ENCODE peak calls at places on chromosomes 6 and 20, in eight cellular contexts. Z is aorta; W is HCT116; I is tibial artery; S is testis; E is CD4-positive, CD25-positive, alpha-beta regulatory T cell; O is mesenchymal stem cell; C is heart left ventricle. K is an unnamed sample.

GRCh38 chr6:2765896-2766766 is 938 bp downstream of the WRNIP1 start:
- DNase-seq in Z (peak; percentile 69), W (no peak), I (peak; percentile 76), S (peak; percentile 68), E (no peak), O (peak; percentile 58), C (peak; percentile 58), K (peak; percentile 77)

GRCh38 chr6:83183082-83183828 is 9.8 kb downstream of the PGM3 start:
- DNase-seq in Z (peak; percentile 45), W (no peak), I (no peak), S (no peak), E (no peak), O (peak; percentile 99), C (no peak), K (no peak)

GRCh38 chr6:41784581-41785171 is 2.8 kb upstream of the TOMM6 start:
- DNase-seq in Z (no peak), W (no peak), I (no peak), S (no peak), E (no peak), O (no peak), C (no peak), K (no peak)

GRCh38 chr6:1015819-1016218 is 296.1 kb upstream of the FOXQ1 start:
- DNase-seq in Z (no peak), W (no peak), I (no peak), S (no peak), E (no peak), O (peak; percentile 19), C (no peak), K (no peak)

GRCh38 chr20:22796465-22797077 is 212.2 kb upstream of the FOXA2 start:
- DNase-seq in Z (no peak), W (no peak), I (no peak), S (no peak), E (no peak), O (peak; percentile 61), C (no peak), K (no peak)

GRCh38 chr6:133895573-133896343 is 6.8 kb downstream of the TCF21 start:
- DNase-seq in Z (peak; percentile 47), W (no peak), I (peak; percentile 69), S (peak; percentile 47), E (no peak), O (peak; percentile 68), C (peak; percentile 52), K (peak; percentile 40)

GRCh38 chr6:50128420-50129005 is 78.8 kb upstream of the DEFB112 start:
- DNase-seq in Z (no peak), W (no peak), I (no peak), S (no peak), E (no peak), O (peak; percentile 5), C (no peak), K (no peak)

GRCh38 chr6:87102296-87102695 is 7.4 kb upstream of the CGA start:
- DNase-seq in Z (no peak), W (no peak), I (no peak), S (no peak), E (no peak), O (no peak), C (peak; percentile 30), K (no peak)

GRCh38 chr6:31663961-31664789 is 622 bp downstream of the GPANK1 start:
- DNase-seq in Z (peak; percentile 71), W (no peak), I (peak; percentile 85), S (peak; percentile 33), E (no peak), O (peak; percentile 89), C (no peak), K (peak; percentile 46)

GRCh38 chr6:34055223-34055933 is 90.5 kb downstream of the GRM4 start:
- DNase-seq in Z (peak; percentile 60), W (peak; percentile 55), I (no peak), S (peak; percentile 72), E (peak; percentile 26), O (peak; percentile 66), C (peak; percentile 31), K (peak; percentile 77)

GRCh38 chr6:134415681-134416080 is 97.8 kb upstream of the SGK1 start:
- DNase-seq in Z (no peak), W (no peak), I (no peak), S (no peak), E (no peak), O (no peak), C (no peak), K (no peak)

GRCh38 chr6:6758915-6759654 is 170.6 kb downstream of the LY86 start:
- DNase-seq in Z (no peak), W (peak; percentile 32), I (no peak), S (peak; percentile 80), E (no peak), O (peak; percentile 84), C (peak; percentile 79), K (no peak)

GRCh38 chr20:64161595-64162238 is 2.5 kb upstream of the MYT1 start:
- DNase-seq in Z (no peak), W (no peak), I (no peak), S (peak; percentile 69), E (no peak), O (peak; percentile 30), C (peak; percentile 52), K (no peak)

GRCh38 chr6:89184344-89184743 is 32.8 kb downstream of the GABRR1 start:
- DNase-seq in Z (no peak), W (no peak), I (no peak), S (no peak), E (no peak), O (no peak), C (no peak), K (no peak)

DNA sequence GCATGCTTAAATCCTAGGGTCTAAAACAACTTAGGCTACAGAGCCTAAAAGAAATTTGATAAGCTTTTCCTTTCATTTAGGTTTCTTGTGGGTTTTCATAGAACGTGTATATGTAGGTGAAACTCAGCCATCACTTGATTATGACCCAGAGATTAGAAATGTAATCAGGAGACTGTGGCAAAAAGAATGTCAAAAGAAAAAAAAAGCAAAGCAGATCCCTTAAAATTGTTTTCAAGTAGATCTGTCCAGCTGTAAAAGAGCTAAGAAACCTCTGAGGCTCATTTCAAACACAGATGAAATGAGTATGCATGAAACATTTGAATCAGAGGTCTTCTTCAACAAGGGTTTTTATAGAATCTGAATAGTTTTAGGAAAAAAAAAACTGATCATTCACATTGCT is 341.3 kb upstream of the PRDM1 start:
- DNase-seq in Z (no peak), W (no peak), I (no peak), S (no peak), E (no peak), O (no peak), C (no peak), K (no peak)
- H3K4me1 ChIP-seq in Z (no peaks in the 10 kb centered on the region), W (peaks cover 4% of the 10 kb centered on the region), I (no peaks in the 10 kb centered on the region), S (no peaks in the 10 kb centered on the region), E (peaks cover 21% of the 10 kb centered on the region), O (no peaks in the 10 kb centered on the region), C (no peaks in the 10 kb centered on the region), K (no peaks in the 10 kb centered on the region)

GRCh38 chr6:36865835-36866234 is 8.8 kb downstream of the PPIL1 start:
- DNase-seq in Z (no peak), W (no peak), I (no peak), S (no peak), E (no peak), O (no peak), C (no peak), K (no peak)
- H3K4me1 ChIP-seq in Z (no peaks in the 10 kb centered on the region), W (peaks cover 3% of the 10 kb centered on the region), I (no peaks in the 10 kb centered on the region), S (peaks cover 3% of the 10 kb centered on the region), E (peaks cover 23% of the 10 kb centered on the region), O (peaks cover 1% of the 10 kb centered on the region), C (peaks cover 13% of the 10 kb centered on the region), K (no peaks in the 10 kb centered on the region)

GRCh38 chr6:25175656-25176055 is 103.5 kb upstream of the CARMIL1 start:
- DNase-seq in Z (no peak), W (no peak), I (no peak), S (no peak), E (no peak), O (no peak), C (no peak), K (no peak)
- H3K4me1 ChIP-seq in Z (peaks cover 12% of the 10 kb centered on the region), W (peaks cover 32% of the 10 kb centered on the region), I (no peaks in the 10 kb centered on the region), S (no peaks in the 10 kb centered on the region), E (no peaks in the 10 kb centered on the region), O (peaks cover 4% of the 10 kb centered on the region), C (peaks cover 8% of the 10 kb centered on the region), K (no peaks in the 10 kb centered on the region)

GRCh38 chr6:21885532-21886089 is 292.1 kb downstream of the SOX4 start:
- DNase-seq in Z (peak; percentile 84), W (no peak), I (peak; percentile 82), S (peak; percentile 18), E (no peak), O (peak; percentile 73), C (peak; percentile 25), K (peak; percentile 50)

GRCh38 chr6:21882066-21882465 is 288.5 kb downstream of the SOX4 start:
- DNase-seq in Z (no peak), W (no peak), I (no peak), S (no peak), E (no peak), O (no peak), C (no peak), K (no peak)

GRCh38 chr6:21885101-21885500 is 291.6 kb downstream of the SOX4 start:
- DNase-seq in Z (no peak), W (no peak), I (no peak), S (no peak), E (no peak), O (no peak), C (no peak), K (no peak)

GRCh38 chr6:21883929-21884328 is 290.4 kb downstream of the SOX4 start:
- DNase-seq in Z (no peak), W (no peak), I (no peak), S (no peak), E (no peak), O (no peak), C (no peak), K (no peak)

DNA sequence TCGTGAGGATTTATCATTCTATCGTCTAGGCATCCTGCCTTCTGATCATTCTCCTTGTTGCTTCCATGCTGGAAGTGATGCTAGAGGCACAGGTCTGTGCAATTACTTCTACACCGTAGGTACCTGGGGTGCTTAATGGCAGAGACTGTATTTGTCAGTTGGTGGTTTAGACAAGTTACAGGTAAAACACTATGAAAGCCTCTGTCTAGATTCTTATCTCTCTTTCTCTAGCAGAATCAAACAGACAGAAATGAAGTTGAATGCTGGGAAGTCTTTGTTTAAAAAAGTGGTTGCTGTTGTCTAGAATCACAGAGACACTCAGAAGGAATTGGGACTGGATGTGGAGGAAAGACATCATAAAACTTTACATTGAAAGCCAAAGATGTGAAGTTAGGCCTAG is 290.0 kb downstream of the SOX4 start:
- DNase-seq in Z (no peak), W (no peak), I (no peak), S (no peak), E (no peak), O (no peak), C (no peak), K (no peak)
- H3K4me1 ChIP-seq in Z (peaks cover 18% of the 10 kb centered on the region), W (no peaks in the 10 kb centered on the region), I (no peaks in the 10 kb centered on the region), S (peaks cover 4% of the 10 kb centered on the region), E (no peaks in the 10 kb centered on the region), O (peaks cover 8% of the 10 kb centered on the region), C (peaks cover 26% of the 10 kb centered on the region), K (peaks cover 13% of the 10 kb centered on the region)